ENCODE peak calls at places on chromosome 6, in eight cellular contexts. D is CD4-positive, alpha-beta memory T cell; N is stimulated activated CD4-positive, alpha-beta T cell treated with anti-CD3 and anti-CD28 coated beads, TNF-alpha, amount 100 ng/mL, for 24 hours; T is CD4-positive, alpha-beta T cell; C is NCI-H1105; A is DMS 273 treated with DMSO at 0.1 percent for 48 hours; L is GM03348; Z is GM13977. W is an unnamed sample.

GRCh38 chr6:91081452-91082067 is 494.7 kb upstream of the MAP3K7 start:
- DNase-seq in D (peak), N (no peak), T (no peak), C (peak), A (peak), L (peak), Z (peak), W (no peak)

GRCh38 chr6:157748839-157749571 is 74.0 kb upstream of the SNX9 start:
- DNase-seq in D (no peak), N (no peak), T (no peak), C (no peak), A (no peak), L (no peak), Z (no peak), W (no peak)

GRCh38 chr6:82588859-82589412 is 225.3 kb downstream of the TPBG start:
- DNase-seq in D (no peak), N (no peak), T (no peak), C (no peak), A (no peak), L (no peak), Z (no peak), W (no peak)

GRCh38 chr6:37491161-37491829 is 8.4 kb downstream of the CCDC167 start:
- DNase-seq in D (no peak), N (no peak), T (no peak), C (no peak), A (no peak), L (no peak), Z (no peak), W (no peak)

GRCh38 chr6:53703047-53703446 is 37.5 kb upstream of the KLHL31 start:
- DNase-seq in D (no peak), N (no peak), T (no peak), C (peak), A (no peak), L (no peak), Z (no peak), W (no peak)

GRCh38 chr6:56866917-56867522 is 87.9 kb upstream of the BEND6 start:
- DNase-seq in D (no peak), N (no peak), T (no peak), C (no peak), A (no peak), L (no peak), Z (no peak), W (no peak)

GRCh38 chr6:146224449-146224848 is 195.6 kb downstream of the GRM1 start:
- DNase-seq in D (no peak), N (no peak), T (no peak), C (no peak), A (no peak), L (no peak), Z (no peak), W (no peak)

GRCh38 chr6:148239777-148240462 is 102.7 kb upstream of the SASH1 start:
- DNase-seq in D (no peak), N (no peak), T (no peak), C (no peak), A (no peak), L (peak), Z (no peak), W (no peak)

GRCh38 chr6:150312844-150313584 is 55.8 kb upstream of the IYD start:
- DNase-seq in D (no peak), N (no peak), T (no peak), C (no peak), A (no peak), L (no peak), Z (no peak), W (no peak)

GRCh38 chr6:160201056-160201455 is 57.6 kb downstream of the SLC22A2 start:
- DNase-seq in D (no peak), N (no peak), T (no peak), C (no peak), A (no peak), L (no peak), Z (no peak), W (no peak)

GRCh38 chr6:159044899-159045727 is at the start of gene TAGAP:
- DNase-seq in D (peak), N (peak), T (peak), C (no peak), A (no peak), L (peak), Z (peak), W (peak)

GRCh38 chr6:127022297-127022696 is 96.2 kb upstream of the RSPO3 start:
- DNase-seq in D (no peak), N (no peak), T (no peak), C (peak), A (peak), L (peak), Z (no peak), W (peak)

GRCh38 chr6:119090256-119090655 is 11.8 kb upstream of the FAM184A start:
- DNase-seq in D (no peak), N (no peak), T (no peak), C (no peak), A (no peak), L (no peak), Z (no peak), W (no peak)

GRCh38 chr6:168274046-168274952 is 45.3 kb downstream of the DACT2 start:
- DNase-seq in D (no peak), N (no peak), T (no peak), C (no peak), A (no peak), L (no peak), Z (no peak), W (peak)

GRCh38 chr6:111793711-111794111 is 79.5 kb downstream of the FYN start:
- DNase-seq in D (peak), N (no peak), T (no peak), C (no peak), A (no peak), L (no peak), Z (no peak), W (peak)

GRCh38 chr6:40882321-40882720 is 156.7 kb downstream of the UNC5CL start:
- DNase-seq in D (no peak), N (no peak), T (no peak), C (peak), A (no peak), L (no peak), Z (no peak), W (no peak)

GRCh38 chr6:81749704-81750103 is 2.8 kb downstream of the TENT5A start:
- DNase-seq in D (no peak), N (no peak), T (no peak), C (peak), A (no peak), L (no peak), Z (no peak), W (no peak)

GRCh38 chr6:16249971-16250370 is 11.6 kb downstream of the GMPR start:
- DNase-seq in D (no peak), N (no peak), T (no peak), C (peak), A (no peak), L (no peak), Z (no peak), W (no peak)

GRCh38 chr6:12196326-12196936 is 93.7 kb upstream of the EDN1 start:
- DNase-seq in D (no peak), N (no peak), T (no peak), C (no peak), A (no peak), L (peak), Z (no peak), W (no peak)

GRCh38 chr6:35489995-35490791 is 6.7 kb downstream of the TEAD3 start:
- DNase-seq in D (no peak), N (no peak), T (no peak), C (no peak), A (peak), L (peak), Z (no peak), W (peak)

GRCh38 chr6:113969888-113970807 is 800 bp downstream of the HDAC2 start:
- DNase-seq in D (peak), N (peak), T (peak), C (peak), A (no peak), L (peak), Z (peak), W (peak)

GRCh38 chr6:134584809-134585528 is 267.1 kb upstream of the SGK1 start:
- DNase-seq in D (no peak), N (no peak), T (no peak), C (no peak), A (no peak), L (no peak), Z (no peak), W (no peak)

GRCh38 chr6:40377173-40377806 is 209.9 kb downstream of the LRFN2 start:
- DNase-seq in D (no peak), N (no peak), T (no peak), C (no peak), A (no peak), L (no peak), Z (no peak), W (no peak)

GRCh38 chr6:20946037-20946436 is 411.8 kb downstream of the CDKAL1 start:
- DNase-seq in D (no peak), N (no peak), T (no peak), C (no peak), A (no peak), L (peak), Z (peak), W (no peak)

GRCh38 chr6:74408844-74409243 is 712.8 kb downstream of the CD109 start:
- DNase-seq in D (no peak), N (no peak), T (no peak), C (no peak), A (no peak), L (no peak), Z (no peak), W (no peak)

GRCh38 chr6:25125736-25126135 is 153.4 kb upstream of the CARMIL1 start:
- DNase-seq in D (no peak), N (no peak), T (no peak), C (no peak), A (no peak), L (no peak), Z (no peak), W (no peak)

W was measured in left colon.